ENCODE peak calls at places on chromosomes 16 and 17, in five cellular contexts. C is H1, T is HepG2, K is GM12878, L is HL-60. D is an unnamed sample.

GRCh38 chr16:8935989-8936388 is 27.7 kb downstream of the USP7 start:
- DNase-seq in L (no peak), T (peak), K (no peak), C (no peak), D (peak)

GRCh38 chr16:8716592-8716991 is 42.2 kb downstream of the ABAT start:
- DNase-seq in T (no peak), C (no peak), L (no peak), K (no peak), D (no peak)

GRCh38 chr16:876523-877241 is 76.1 kb upstream of the GNG13 start:
- DNase-seq in K (no peak), T (no peak), C (no peak), L (no peak), D (no peak)

GRCh38 chr17:4881761-4882555 is 17.4 kb upstream of the C17orf107 start:
- DNase-seq in L (no peak), C (no peak), T (peak), K (no peak), D (peak)

GRCh38 chr16:25151996-25152395 is 40.5 kb downstream of the LCMT1 start:
- DNase-seq in T (no peak), L (no peak), C (no peak), K (no peak), D (no peak)

GRCh38 chr17:68152161-68152571 is 95.7 kb upstream of the AMZ2 start:
- DNase-seq in C (no peak), K (no peak), L (no peak), T (no peak), D (peak)

GRCh38 chr17:2071421-2072281 is 16.7 kb downstream of the HIC1 start:
- DNase-seq in L (no peak), C (no peak), K (no peak), T (no peak), D (no peak)

GRCh38 chr17:76252040-76252954 is 12.0 kb upstream of the RNF157 start:
- DNase-seq in T (peak), C (no peak), K (no peak), L (peak), D (no peak)

GRCh38 chr17:2137342-2138098 is 82.6 kb downstream of the HIC1 start:
- DNase-seq in K (peak), L (no peak), C (peak), T (no peak), D (peak)

GRCh38 chr17:29390856-29391631 is 881 bp downstream of the TAOK1 start:
- DNase-seq in T (peak), L (no peak), K (no peak), C (no peak), D (peak)

DNA sequence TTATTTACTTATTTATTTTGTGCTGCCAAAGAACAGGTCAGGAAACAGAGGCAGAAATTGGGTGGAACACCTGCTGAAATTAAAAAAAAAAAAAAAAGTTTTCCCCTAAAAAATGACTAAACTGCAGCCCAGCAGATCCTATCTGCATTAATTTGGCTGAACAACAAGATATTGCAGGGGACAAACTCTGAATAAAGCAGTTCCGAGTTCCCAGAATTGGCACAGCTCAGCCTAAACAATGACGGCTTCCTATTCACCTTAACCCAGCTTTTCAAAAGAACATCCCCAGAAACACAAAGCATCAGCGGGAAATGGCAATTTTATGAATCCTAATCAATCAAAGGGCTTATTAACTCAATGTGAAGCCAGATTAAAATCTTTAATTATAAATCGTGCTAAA is 497.8 kb upstream of the ZFHX3 start:
- DNase-seq in L (no peak), T (no peak), C (no peak), K (no peak), D (no peak)
- TF ChIP-seq GABPA in L (no peak), T (no peak), C (no peak), K (no peak), D (no peak)

DNA sequence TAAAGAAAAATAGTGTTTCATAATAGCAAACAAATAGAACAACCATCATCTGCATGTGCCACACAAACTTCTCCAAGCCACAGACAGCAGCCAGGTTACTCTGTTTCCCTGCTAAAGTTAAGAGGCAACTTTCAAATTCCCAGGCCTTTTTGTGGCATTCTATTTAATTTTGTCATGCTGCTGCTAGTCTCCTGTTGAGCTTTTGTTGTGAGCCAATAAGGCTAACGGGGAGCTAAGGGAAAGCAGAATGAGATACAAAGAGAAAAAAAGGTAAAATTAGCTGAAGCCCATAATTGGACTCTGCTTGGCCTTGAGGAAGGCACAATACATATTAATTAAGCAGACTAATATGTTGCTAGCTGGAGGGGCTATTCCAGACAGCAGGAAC is 74.7 kb upstream of the GNAO1 start:
- DNase-seq in K (no peak), L (no peak), C (no peak), T (no peak), D (no peak)
- H3K4me3 ChIP-seq in K (no peak), L (no peak), C (peak), T (no peak), D (no peak)

DNA sequence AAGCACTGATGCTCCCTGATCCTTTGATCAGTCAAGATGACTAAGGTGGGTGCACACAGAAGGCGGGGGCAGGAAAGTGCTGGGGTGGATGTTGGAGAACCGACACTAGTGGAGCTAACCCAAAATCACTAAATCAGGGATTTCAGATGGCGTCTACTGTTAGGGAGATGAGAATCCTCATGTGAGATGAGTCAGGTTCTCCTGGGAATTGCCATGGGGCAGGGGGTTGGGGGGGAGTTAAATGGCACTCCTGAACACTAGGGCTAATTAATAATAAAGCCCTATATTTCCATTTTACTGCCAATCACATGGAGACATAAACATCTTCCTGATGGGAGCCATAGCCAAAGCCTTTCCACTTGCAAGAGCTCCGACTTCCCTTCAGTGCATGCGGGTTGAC is 804.1 kb downstream of the KCNJ18 start:
- DNase-seq in C (no peak), L (no peak), T (no peak), K (no peak), D (no peak)
- TF ChIP-seq GABPA in C (no peak), L (no peak), T (no peak), K (no peak), D (no peak)

GRCh38 chr16:67169011-67169451 is 1.3 kb upstream of the NOL3 start:
- DNase-seq in T (no peak), C (no peak), K (no peak), L (no peak), D (no peak)

GRCh38 chr16:67173323-67173722 is 3.0 kb downstream of the NOL3 start:
- DNase-seq in K (no peak), C (no peak), L (no peak), T (no peak), D (no peak)

GRCh38 chr16:67169642-67170167 is 633 bp upstream of the NOL3 start:
- DNase-seq in K (no peak), L (no peak), T (peak), C (no peak), D (peak)

GRCh38 chr16:67170168-67170947 is at the start of gene NOL3:
- DNase-seq in L (no peak), C (no peak), K (peak), T (peak), D (peak)

DNA sequence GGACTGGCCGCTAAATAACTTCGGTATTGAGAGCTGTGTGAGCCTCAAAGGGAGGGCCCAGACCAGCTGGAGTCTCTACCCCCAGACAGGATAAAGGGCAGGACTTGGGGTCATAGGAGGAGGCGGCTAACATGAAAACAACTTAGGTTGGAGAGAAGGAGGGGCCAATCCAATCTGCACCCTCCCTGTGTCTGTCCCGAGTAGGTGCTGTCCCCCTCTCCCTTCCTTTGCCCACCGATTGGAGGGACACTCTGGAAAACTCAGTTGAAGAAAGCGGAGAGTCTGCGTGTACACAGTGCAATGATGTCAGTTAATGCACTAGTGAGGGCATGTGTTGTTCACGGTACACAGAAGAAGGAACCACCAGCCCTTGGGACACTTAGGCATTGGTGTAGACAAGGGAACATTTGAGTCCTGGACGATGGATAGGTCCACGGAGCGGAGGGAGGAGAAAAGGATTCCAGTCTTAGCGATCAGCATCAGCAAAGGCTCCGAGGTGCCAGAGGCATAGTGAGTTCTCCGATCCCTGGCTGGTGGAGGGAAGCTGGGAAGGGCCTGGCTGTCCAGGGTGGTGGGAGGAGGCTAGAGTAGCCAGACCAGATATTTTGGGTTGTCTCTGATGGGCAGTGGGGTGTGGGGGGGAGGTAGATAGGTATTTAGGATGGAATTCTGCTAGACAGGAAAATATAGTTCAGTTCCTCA is 761 bp downstream of the NOL3 start:
- DNase-seq in L (no peak), T (peak), C (no peak), K (no peak), D (no peak)
- H3K4me3 ChIP-seq in L (no peak), T (peak), C (peak), K (peak), D (peak)

DNA sequence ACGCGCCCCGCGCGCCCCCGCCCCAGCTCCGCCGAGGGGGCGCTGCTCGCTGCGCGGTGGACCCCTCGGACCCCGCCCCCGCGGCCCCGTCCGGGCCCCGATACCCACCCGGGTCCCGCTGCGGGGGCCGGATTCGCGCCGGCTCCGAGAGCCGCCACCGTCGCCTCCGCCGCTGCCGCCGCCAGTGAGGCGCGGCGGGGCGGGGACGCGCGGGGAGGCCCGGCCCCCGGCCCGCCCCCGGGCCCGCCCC is at the start of gene TBC1D16:
- DNase-seq in L (no peak), T (no peak), C (no peak), K (no peak), D (no peak)
- TF ChIP-seq GABPA in L (no peak), T (no peak), C (no peak), K (no peak), D (no peak)

GRCh38 chr16:2046125-2046888 is 1.3 kb downstream of the NTHL1 start:
- DNase-seq in K (no peak), C (no peak), T (no peak), L (no peak), D (no peak)
- H3K4me3 ChIP-seq in K (peak), C (peak), T (peak), L (peak), D (no peak)

DNA sequence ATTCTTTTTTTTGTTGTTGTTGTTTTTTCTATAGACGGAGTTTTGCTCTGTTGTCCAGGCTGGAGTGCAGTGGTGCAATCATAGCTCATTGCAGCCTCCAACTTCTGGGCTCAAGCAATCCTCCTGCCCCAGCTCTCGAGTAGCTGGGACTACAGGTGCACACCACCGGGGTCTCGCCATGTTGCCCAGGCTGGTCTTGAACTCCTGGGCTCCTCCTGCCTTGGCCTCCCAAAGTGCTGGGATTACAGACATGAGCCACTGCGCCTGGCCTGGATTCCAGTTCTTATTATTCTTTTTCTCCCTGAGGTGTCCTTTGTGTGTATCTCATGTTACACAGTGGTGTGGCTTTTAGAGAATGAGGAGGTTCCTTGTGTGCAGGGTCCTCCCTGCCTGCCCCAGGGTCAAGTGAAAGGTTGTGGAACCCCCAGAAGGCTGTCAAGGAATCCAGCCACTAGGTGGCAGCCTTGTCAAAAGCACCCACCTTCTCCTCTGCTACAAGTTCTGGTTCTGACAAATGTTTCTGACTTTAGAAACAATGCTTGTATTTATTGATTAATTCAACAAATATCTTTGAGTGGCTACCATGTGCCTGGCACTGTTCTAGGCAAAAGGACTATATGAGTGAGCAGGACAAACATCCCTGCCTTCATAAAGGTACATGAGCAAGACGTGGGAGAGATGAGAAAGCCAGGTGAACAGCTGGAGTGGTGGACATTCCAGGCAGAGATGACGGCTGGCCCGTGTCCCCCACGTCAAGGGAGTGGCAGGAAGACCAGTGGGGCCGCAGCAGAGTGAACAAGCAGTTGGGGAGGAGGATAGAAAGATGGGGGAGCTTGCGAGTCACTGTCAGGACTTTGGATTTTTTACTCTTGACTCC is 112.4 kb downstream of the SPECC1 start:
- DNase-seq in T (peak), L (no peak), C (peak), K (peak), D (peak)
- TF ChIP-seq GABPA in T (no peak), L (no peak), C (no peak), K (no peak), D (no peak)